ENCODE peak calls at places on chromosomes 1 and 21, in four cellular contexts. One of them, this sample, is unnamed.
A peak's percentile ranks its signal among the peaks of the same experiment; 100 is the strongest.

GRCh38 chr1:29503441-29503840 is 267.1 kb downstream of the PTPRU start:
- DNase-seq in heart right ventricle: no peak
- DNase-seq in endothelial cell: no peak
- DNase-seq in NCI-H2171 treated with DMSO at 0.1 percent for 48 hours: peak; percentile 99
- DNase-seq in this sample: no peak

GRCh38 chr1:172254521-172255222 is 165.8 kb upstream of the C1orf105 start:
- DNase-seq in heart right ventricle: no peak
- DNase-seq in endothelial cell: no peak
- DNase-seq in NCI-H2171 treated with DMSO at 0.1 percent for 48 hours: no peak
- DNase-seq in this sample: no peak

GRCh38 chr1:170537798-170538503 is 6.0 kb downstream of the GORAB start:
- DNase-seq in endothelial cell: no peak
- DNase-seq in heart right ventricle: no peak
- DNase-seq in NCI-H2171 treated with DMSO at 0.1 percent for 48 hours: no peak
- DNase-seq in this sample: no peak

GRCh38 chr1:39672551-39672947 is 642 bp upstream of the NT5C1A start:
- DNase-seq in NCI-H2171 treated with DMSO at 0.1 percent for 48 hours: no peak
- DNase-seq in endothelial cell: peak; percentile 44
- DNase-seq in heart right ventricle: no peak
- DNase-seq in this sample: no peak

GRCh38 chr1:108816049-108816882 is 40.6 kb downstream of the AKNAD1 start:
- DNase-seq in NCI-H2171 treated with DMSO at 0.1 percent for 48 hours: peak; percentile 95
- DNase-seq in endothelial cell: peak; percentile 47
- DNase-seq in heart right ventricle: peak; percentile 82
- DNase-seq in this sample: no peak

GRCh38 chr1:27052527-27052926 is 39.9 kb upstream of the TENT5B start:
- DNase-seq in heart right ventricle: no peak
- DNase-seq in endothelial cell: no peak
- DNase-seq in NCI-H2171 treated with DMSO at 0.1 percent for 48 hours: no peak
- DNase-seq in this sample: no peak

GRCh38 chr1:235817101-235817725 is 49.5 kb downstream of the LYST start:
- DNase-seq in NCI-H2171 treated with DMSO at 0.1 percent for 48 hours: no peak
- DNase-seq in endothelial cell: no peak
- DNase-seq in heart right ventricle: no peak
- DNase-seq in this sample: no peak

GRCh38 chr21:38661296-38662223 is 144.2 kb upstream of the ETS2 start:
- DNase-seq in heart right ventricle: peak; percentile 14
- DNase-seq in NCI-H2171 treated with DMSO at 0.1 percent for 48 hours: no peak
- DNase-seq in endothelial cell: peak; percentile 34
- DNase-seq in this sample: no peak

GRCh38 chr1:174954686-174955669 is 44.8 kb upstream of the CACYBP start:
- DNase-seq in endothelial cell: no peak
- DNase-seq in NCI-H2171 treated with DMSO at 0.1 percent for 48 hours: peak; percentile 97
- DNase-seq in heart right ventricle: no peak
- DNase-seq in this sample: peak; percentile 11

GRCh38 chr21:38950388-38951094 is 144.8 kb downstream of the ETS2 start:
- DNase-seq in heart right ventricle: no peak
- DNase-seq in NCI-H2171 treated with DMSO at 0.1 percent for 48 hours: no peak
- DNase-seq in endothelial cell: no peak
- DNase-seq in this sample: peak; percentile 40

GRCh38 chr21:17848228-17848627 is 29.1 kb upstream of the C21orf91 start:
- DNase-seq in heart right ventricle: peak; percentile 9
- DNase-seq in NCI-H2171 treated with DMSO at 0.1 percent for 48 hours: no peak
- DNase-seq in endothelial cell: no peak
- DNase-seq in this sample: no peak

GRCh38 chr1:205335692-205336091 is 14.1 kb upstream of the NUAK2 start:
- DNase-seq in endothelial cell: peak; percentile 95
- DNase-seq in NCI-H2171 treated with DMSO at 0.1 percent for 48 hours: peak; percentile 83
- DNase-seq in heart right ventricle: peak; percentile 70
- DNase-seq in this sample: peak; percentile 21

GRCh38 chr1:119674110-119674509 is 26.0 kb upstream of the ZNF697 start:
- DNase-seq in endothelial cell: no peak
- DNase-seq in heart right ventricle: no peak
- DNase-seq in NCI-H2171 treated with DMSO at 0.1 percent for 48 hours: no peak
- DNase-seq in this sample: no peak

GRCh38 chr1:241934181-241934815 is 23.3 kb upstream of the BECN2 start:
- DNase-seq in endothelial cell: peak; percentile 43
- DNase-seq in NCI-H2171 treated with DMSO at 0.1 percent for 48 hours: no peak
- DNase-seq in heart right ventricle: no peak
- DNase-seq in this sample: no peak

GRCh38 chr1:155174334-155175280 is 958 bp downstream of the TRIM46 start:
- DNase-seq in NCI-H2171 treated with DMSO at 0.1 percent for 48 hours: no peak
- DNase-seq in endothelial cell: peak; percentile 49
- DNase-seq in heart right ventricle: peak; percentile 3
- DNase-seq in this sample: no peak

GRCh38 chr1:83998205-83998598 is 730 bp downstream of the TTLL7 start:
- DNase-seq in heart right ventricle: no peak
- DNase-seq in NCI-H2171 treated with DMSO at 0.1 percent for 48 hours: peak; percentile 71
- DNase-seq in endothelial cell: no peak
- DNase-seq in this sample: no peak

GRCh38 chr1:206579747-206580437 is 32.4 kb downstream of the EIF2D start:
- DNase-seq in heart right ventricle: peak; percentile 71
- DNase-seq in NCI-H2171 treated with DMSO at 0.1 percent for 48 hours: no peak
- DNase-seq in endothelial cell: no peak
- DNase-seq in this sample: peak; percentile 97

GRCh38 chr1:71222668-71223067 is 141.8 kb upstream of the ZRANB2 start:
- DNase-seq in NCI-H2171 treated with DMSO at 0.1 percent for 48 hours: no peak
- DNase-seq in endothelial cell: no peak
- DNase-seq in heart right ventricle: no peak
- DNase-seq in this sample: no peak

GRCh38 chr1:176694713-176695112 is 231.7 kb downstream of the PAPPA2 start:
- DNase-seq in heart right ventricle: no peak
- DNase-seq in endothelial cell: no peak
- DNase-seq in NCI-H2171 treated with DMSO at 0.1 percent for 48 hours: no peak
- DNase-seq in this sample: no peak

GRCh38 chr1:184792450-184792969 is 37.9 kb upstream of the EDEM3 start:
- DNase-seq in endothelial cell: no peak
- DNase-seq in NCI-H2171 treated with DMSO at 0.1 percent for 48 hours: no peak
- DNase-seq in heart right ventricle: peak; percentile 35
- DNase-seq in this sample: peak; percentile 89

GRCh38 chr1:55347786-55348185 is 132.6 kb upstream of the USP24 start:
- DNase-seq in endothelial cell: no peak
- DNase-seq in NCI-H2171 treated with DMSO at 0.1 percent for 48 hours: no peak
- DNase-seq in heart right ventricle: no peak
- DNase-seq in this sample: no peak

GRCh38 chr1:2383576-2383975 is 7.8 kb downstream of the MORN1 start:
- DNase-seq in endothelial cell: no peak
- DNase-seq in heart right ventricle: no peak
- DNase-seq in NCI-H2171 treated with DMSO at 0.1 percent for 48 hours: no peak
- DNase-seq in this sample: no peak

GRCh38 chr1:48107516-48107915 is 110.3 kb upstream of the TRABD2B start:
- DNase-seq in endothelial cell: no peak
- DNase-seq in heart right ventricle: no peak
- DNase-seq in NCI-H2171 treated with DMSO at 0.1 percent for 48 hours: no peak
- DNase-seq in this sample: no peak

GRCh38 chr1:243582321-243582720 is 267.7 kb downstream of the AKT3 start:
- DNase-seq in heart right ventricle: no peak
- DNase-seq in endothelial cell: no peak
- DNase-seq in NCI-H2171 treated with DMSO at 0.1 percent for 48 hours: peak; percentile 14
- DNase-seq in this sample: no peak

GRCh38 chr1:6672558-6672957 is 29.1 kb downstream of the DNAJC11 start:
- DNase-seq in NCI-H2171 treated with DMSO at 0.1 percent for 48 hours: no peak
- DNase-seq in heart right ventricle: peak; percentile 57
- DNase-seq in endothelial cell: no peak
- DNase-seq in this sample: no peak

GRCh38 chr1:28811766-28812668 is at the start of gene OPRD1:
- DNase-seq in NCI-H2171 treated with DMSO at 0.1 percent for 48 hours: peak; percentile 13
- DNase-seq in endothelial cell: peak; percentile 41
- DNase-seq in heart right ventricle: no peak
- DNase-seq in this sample: no peak

GRCh38 chr21:39712976-39713375 is 32.0 kb upstream of the IGSF5 start:
- DNase-seq in endothelial cell: no peak
- DNase-seq in heart right ventricle: no peak
- DNase-seq in NCI-H2171 treated with DMSO at 0.1 percent for 48 hours: peak; percentile 7
- DNase-seq in this sample: no peak